ENCODE peak calls at places on chromosomes 2 and 18, in seven cellular contexts. D is effector memory CD4-positive, alpha-beta T cell; H is cardiac muscle cell; A is tibial nerve; Y is heart right ventricle; K is NT2/D1; B is SK-N-MC. E is an unnamed sample. For H3K36me3, the result is how much of the 10 kb centered on the place peaks cover.

GRCh38 chr18:35456181-35456850 is 41.4 kb downstream of the INO80C start:
- DNase-seq in K (no peak), H (peak), Y (no peak), B (no peak), D (no peak), A (no peak), E (no peak)

GRCh38 chr2:240789051-240789453 is 31.0 kb downstream of the KIF1A start:
- DNase-seq in H (no peak), B (no peak), K (no peak), Y (no peak), D (no peak), A (no peak), E (no peak)

GRCh38 chr18:36409779-36410178 is 112.3 kb downstream of the FHOD3 start:
- DNase-seq in B (no peak), Y (no peak), D (no peak), A (no peak), H (no peak), K (no peak), E (no peak)

GRCh38 chr18:45730832-45731545 is 7.0 kb downstream of the SLC14A1 start:
- DNase-seq in A (no peak), H (no peak), D (no peak), Y (no peak), K (no peak), B (no peak), E (no peak)

GRCh38 chr2:223026357-223027110 is 25.5 kb upstream of the KCNE4 start:
- DNase-seq in A (no peak), H (peak), B (no peak), K (no peak), D (no peak), Y (no peak), E (no peak)

GRCh38 chr2:3365219-3365618 is 12.4 kb downstream of the EIPR1 start:
- DNase-seq in Y (no peak), D (no peak), H (no peak), K (no peak), A (no peak), B (no peak), E (no peak)

GRCh38 chr2:33598472-33599174 is 476 bp downstream of the FAM98A start:
- DNase-seq in H (peak), K (no peak), Y (no peak), B (no peak), D (peak), A (peak), E (peak)

GRCh38 chr2:230714122-230714453 is 1.4 kb downstream of the CAB39 start:
- DNase-seq in K (no peak), D (peak), A (no peak), Y (no peak), H (peak), B (no peak), E (peak)

GRCh38 chr18:2433366-2433765 is 137.9 kb downstream of the METTL4 start:
- DNase-seq in B (no peak), D (no peak), A (no peak), Y (no peak), H (no peak), K (no peak), E (no peak)

GRCh38 chr18:43161528-43161927 is 46.0 kb upstream of the RIT2 start:
- DNase-seq in H (peak), A (no peak), B (no peak), D (no peak), K (no peak), Y (no peak), E (no peak)

GRCh38 chr18:10499230-10499629 is 26.6 kb upstream of the NAPG start:
- DNase-seq in Y (no peak), A (no peak), K (no peak), H (no peak), D (no peak), B (no peak), E (no peak)

GRCh38 chr2:144079808-144080207 is 440.1 kb downstream of the ZEB2 start:
- DNase-seq in D (no peak), B (no peak), A (no peak), K (no peak), H (no peak), Y (no peak), E (no peak)

GRCh38 chr2:163171786-163172549 is 333.4 kb upstream of the KCNH7 start:
- DNase-seq in D (no peak), B (no peak), K (peak), Y (no peak), H (peak), A (no peak), E (no peak)

GRCh38 chr18:48589797-48590519 is 51.1 kb downstream of the CTIF start:
- DNase-seq in Y (peak), B (no peak), H (no peak), K (no peak), D (no peak), A (no peak), E (no peak)

GRCh38 chr2:55151721-55152433 is 80.2 kb downstream of the CLHC1 start:
- DNase-seq in Y (no peak), B (no peak), D (no peak), A (no peak), H (no peak), K (no peak), E (no peak)

GRCh38 chr2:150549381-150549780 is 61.9 kb upstream of the RND3 start:
- DNase-seq in B (no peak), Y (no peak), K (no peak), A (no peak), H (no peak), D (no peak), E (no peak)

GRCh38 chr18:55326134-55326533 is 261.9 kb downstream of the TCF4 start:
- DNase-seq in H (no peak), A (no peak), K (no peak), B (no peak), Y (no peak), D (no peak), E (no peak)

GRCh38 chr2:36672199-36672598 is 24.3 kb upstream of the VIT start:
- DNase-seq in H (peak), K (no peak), B (peak), A (no peak), D (no peak), Y (no peak), E (no peak)

GRCh38 chr2:88831792-88832248 is 140.3 kb downstream of the RPIA start:
- DNase-seq in A (peak), Y (peak), D (no peak), B (no peak), K (peak), H (peak), E (no peak)

GRCh38 chr18:62554083-62554815 is 31.4 kb downstream of the ZCCHC2 start:
- DNase-seq in A (no peak), B (no peak), K (no peak), D (no peak), H (no peak), Y (no peak), E (no peak)

GRCh38 chr2:12839339-12839738 is 122.6 kb downstream of the TRIB2 start:
- DNase-seq in K (no peak), Y (no peak), A (no peak), B (no peak), D (no peak), H (no peak), E (no peak)

GRCh38 chr18:68438983-68439382 is 275.9 kb downstream of the TMX3 start:
- DNase-seq in Y (no peak), A (no peak), B (no peak), K (peak), D (no peak), H (peak), E (no peak)

GRCh38 chr2:97754690-97755346 is 41.4 kb downstream of the ZAP70 start:
- DNase-seq in H (no peak), K (no peak), Y (peak), D (no peak), B (no peak), A (no peak), E (no peak)
- H3K36me3 ChIP-seq in H (under half), K (under half), Y (half or more), D (under half), B (under half), A (under half), E (under half)

GRCh38 chr18:22871809-22872525 is 61.2 kb upstream of the RBBP8 start:
- DNase-seq in K (no peak), Y (no peak), B (no peak), D (no peak), A (no peak), H (peak), E (no peak)
- H3K4me3 ChIP-seq in K (no peak), Y (no peak), B (no peak), D (no peak), A (no peak), H (no peak), E (no peak)

DNA sequence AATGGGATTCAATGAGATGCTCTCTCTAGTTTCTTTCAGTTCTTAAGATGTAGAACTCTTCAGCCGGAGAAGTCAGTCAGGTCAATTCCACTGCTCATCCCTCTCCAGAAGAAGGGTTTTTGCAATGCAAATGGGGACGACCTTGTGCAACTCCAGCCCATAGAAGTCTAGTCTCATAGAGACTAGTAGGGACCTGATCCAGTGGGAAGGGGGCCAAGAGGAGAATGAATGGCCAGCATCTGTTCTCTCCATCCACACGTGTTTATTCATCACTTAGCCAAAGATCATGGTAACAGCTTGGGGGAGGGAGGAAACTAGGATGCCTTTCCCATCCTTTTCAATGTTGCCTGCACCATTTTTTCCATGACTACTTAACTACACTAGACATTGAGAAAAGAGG is 120.2 kb downstream of the LAMA3 start:
- DNase-seq in B (no peak), K (no peak), D (no peak), H (no peak), Y (no peak), A (no peak), E (no peak)
- H3K36me3 ChIP-seq in B (under half), K (under half), D (under half), H (under half), Y (under half), A (under half), E (under half)

GRCh38 chr2:9232886-9233285 is 26.3 kb downstream of the ASAP2 start:
- DNase-seq in Y (no peak), D (no peak), H (no peak), A (no peak), B (no peak), K (no peak), E (no peak)

GRCh38 chr2:9236867-9237266 is 30.3 kb downstream of the ASAP2 start:
- DNase-seq in B (no peak), H (no peak), D (no peak), Y (peak), A (no peak), K (no peak), E (no peak)

GRCh38 chr2:9235388-9236344 is 29.1 kb downstream of the ASAP2 start:
- DNase-seq in Y (no peak), D (no peak), K (no peak), A (no peak), H (peak), B (no peak), E (no peak)

GRCh38 chr2:9232166-9232479 is 25.5 kb downstream of the ASAP2 start:
- DNase-seq in K (no peak), A (no peak), D (no peak), Y (no peak), B (no peak), H (no peak), E (no peak)

DNA sequence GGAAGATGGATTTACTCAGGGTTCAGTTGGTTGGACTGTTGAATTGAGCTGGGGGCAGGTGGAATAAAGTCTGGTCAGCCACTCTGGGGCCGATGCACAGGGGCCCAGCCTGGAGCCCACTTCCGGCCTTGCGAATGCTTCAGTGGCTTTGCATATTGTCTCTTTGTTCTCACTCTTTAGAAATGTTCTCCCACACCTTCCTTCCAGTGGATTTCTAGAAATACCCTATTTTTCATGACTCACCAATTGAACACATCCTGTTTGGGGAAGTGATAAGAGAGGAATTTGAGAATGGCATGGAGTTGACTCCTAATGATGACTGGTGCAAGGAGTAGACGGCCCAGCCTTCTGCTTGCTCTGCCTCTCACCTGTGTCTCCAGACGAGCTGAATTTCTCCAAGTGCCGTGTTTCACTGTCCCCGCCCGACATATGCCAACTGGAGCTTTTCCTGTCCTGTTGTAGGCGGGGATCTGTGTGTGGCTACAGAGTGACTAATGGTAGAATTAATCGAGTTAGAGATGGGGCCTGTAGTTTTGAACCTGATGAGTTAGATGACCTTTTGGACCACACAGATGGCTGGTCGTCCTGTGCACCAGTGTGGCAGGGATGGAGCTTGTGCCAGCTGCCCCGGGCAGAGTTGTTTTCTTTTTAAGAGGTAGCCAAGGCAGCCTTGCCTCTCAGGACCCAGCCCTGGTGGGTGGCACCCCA is 28.2 kb downstream of the ASAP2 start:
- DNase-seq in A (no peak), D (no peak), H (peak), Y (no peak), B (no peak), K (no peak), E (no peak)
- H3K4me3 ChIP-seq in A (no peak), D (no peak), H (no peak), Y (no peak), B (no peak), K (no peak), E (no peak)

DNA sequence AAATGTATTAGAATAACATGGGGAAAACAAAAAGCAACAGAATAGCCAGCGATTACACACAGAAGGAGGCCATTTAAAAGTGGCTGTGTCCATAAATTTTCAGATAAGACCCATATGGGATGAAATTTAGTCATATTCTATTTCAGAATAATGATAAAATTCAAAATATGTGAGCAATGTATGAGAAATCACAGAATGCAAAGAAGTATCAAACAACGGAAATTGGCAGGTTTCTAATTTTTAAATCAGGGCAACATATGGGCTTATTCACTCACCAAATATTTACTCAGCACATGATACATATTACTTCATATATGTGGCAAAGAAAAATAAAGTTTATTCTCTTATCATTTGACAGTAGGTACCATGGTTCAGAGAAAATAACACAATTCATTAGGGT is 208.5 kb downstream of the GRB14 start:
- DNase-seq in B (no peak), H (no peak), A (no peak), D (no peak), Y (no peak), K (no peak), E (no peak)
- H3K36me3 ChIP-seq in B (under half), H (under half), A (under half), D (under half), Y (under half), K (under half), E (under half)

GRCh38 chr2:63785096-63785495 is 56.6 kb upstream of the UGP2 start:
- DNase-seq in Y (no peak), K (no peak), H (no peak), A (no peak), B (no peak), D (no peak), E (no peak)

GRCh38 chr2:63788070-63788469 is 53.6 kb upstream of the UGP2 start:
- DNase-seq in A (no peak), K (no peak), H (peak), Y (no peak), B (peak), D (no peak), E (no peak)

GRCh38 chr2:63790491-63790890 is 51.2 kb upstream of the UGP2 start:
- DNase-seq in H (peak), Y (no peak), B (no peak), A (no peak), K (no peak), D (no peak), E (no peak)

GRCh38 chr2:63789318-63790051 is 52.2 kb upstream of the UGP2 start:
- DNase-seq in B (peak), Y (no peak), K (no peak), H (peak), D (no peak), A (no peak), E (no peak)

DNA sequence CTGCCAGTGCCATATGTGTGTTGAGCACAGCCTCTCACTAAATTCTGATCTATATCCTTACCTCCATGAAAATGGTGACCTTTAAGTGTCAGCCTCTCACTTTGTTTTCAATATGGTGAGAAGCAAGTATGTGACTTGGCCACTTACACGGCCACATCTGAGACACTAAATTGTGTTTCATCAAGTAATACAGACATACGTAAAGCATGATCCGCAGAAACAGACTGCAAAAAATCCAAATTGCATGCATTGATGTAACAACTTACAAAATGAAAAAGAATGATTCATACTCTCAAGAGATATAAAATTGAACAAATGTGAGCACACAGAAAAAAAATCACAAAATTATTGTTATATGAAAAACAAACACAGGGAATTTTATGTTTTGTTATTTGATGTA is 55.2 kb upstream of the UGP2 start:
- DNase-seq in K (no peak), B (no peak), H (peak), A (no peak), D (no peak), Y (no peak), E (no peak)
- H3K4me3 ChIP-seq in K (no peak), B (no peak), H (no peak), A (no peak), D (no peak), Y (no peak), E (no peak)

GRCh38 chr2:96599941-96600340 is 38.2 kb downstream of the KANSL3 start:
- DNase-seq in Y (no peak), K (no peak), H (no peak), A (no peak), B (no peak), D (no peak), E (no peak)

GRCh38 chr2:96604104-96604503 is 34.0 kb downstream of the KANSL3 start:
- DNase-seq in B (no peak), A (no peak), H (no peak), K (no peak), D (no peak), Y (no peak), E (no peak)

GRCh38 chr2:96602330-96602823 is 35.7 kb downstream of the KANSL3 start:
- DNase-seq in K (no peak), B (no peak), A (no peak), H (no peak), Y (no peak), D (no peak), E (no peak)

GRCh38 chr2:96596596-96596995 is 41.5 kb downstream of the KANSL3 start:
- DNase-seq in Y (no peak), A (no peak), H (no peak), D (no peak), K (no peak), B (no peak), E (no peak)

DNA sequence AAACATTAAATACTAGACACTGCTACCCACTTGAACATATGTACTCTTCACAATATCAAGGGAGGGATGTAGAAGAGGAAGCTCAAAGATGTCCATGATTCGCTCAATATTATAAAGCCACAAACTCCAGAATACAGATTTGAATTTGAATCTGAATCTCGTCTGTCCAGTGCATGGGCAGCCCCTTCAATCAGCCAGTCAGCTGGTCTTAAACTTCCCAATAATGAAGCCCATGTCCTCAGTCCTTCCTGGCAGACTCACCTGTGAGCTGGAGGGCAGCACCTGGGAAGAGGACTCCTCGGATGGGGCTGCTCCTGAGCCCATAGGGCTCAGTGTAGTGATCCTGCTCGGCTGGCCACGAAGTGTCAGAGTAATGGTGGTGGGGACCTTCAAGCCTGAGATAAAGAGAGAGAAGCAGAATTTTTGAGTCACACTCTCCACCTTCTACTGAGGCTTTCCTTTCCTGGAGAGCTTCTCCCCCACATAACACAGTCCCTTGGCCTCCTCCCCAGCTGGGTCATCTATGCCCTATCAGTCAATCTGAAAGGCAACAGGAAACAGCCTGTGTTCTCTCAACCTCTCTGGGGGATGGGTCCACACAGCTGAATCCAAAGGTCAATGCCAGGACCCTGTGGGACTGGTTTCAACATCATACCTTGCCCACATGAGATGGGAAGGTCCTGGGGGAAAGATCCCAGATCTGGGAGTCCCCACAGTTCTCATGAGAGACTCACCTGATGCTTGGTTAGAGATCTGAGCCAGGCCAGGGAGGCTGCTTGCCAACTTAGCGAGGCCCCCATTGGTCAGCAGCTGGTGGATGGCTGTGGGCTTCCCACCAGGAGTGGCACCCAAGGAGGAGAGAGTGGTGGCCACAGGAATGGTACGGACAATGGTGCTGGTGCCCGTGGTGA is 36.5 kb downstream of the KANSL3 start:
- DNase-seq in D (no peak), A (no peak), B (no peak), Y (no peak), K (no peak), H (no peak), E (no peak)
- H3K36me3 ChIP-seq in D (half or more), A (under half), B (half or more), Y (half or more), K (half or more), H (half or more), E (half or more)

DNA sequence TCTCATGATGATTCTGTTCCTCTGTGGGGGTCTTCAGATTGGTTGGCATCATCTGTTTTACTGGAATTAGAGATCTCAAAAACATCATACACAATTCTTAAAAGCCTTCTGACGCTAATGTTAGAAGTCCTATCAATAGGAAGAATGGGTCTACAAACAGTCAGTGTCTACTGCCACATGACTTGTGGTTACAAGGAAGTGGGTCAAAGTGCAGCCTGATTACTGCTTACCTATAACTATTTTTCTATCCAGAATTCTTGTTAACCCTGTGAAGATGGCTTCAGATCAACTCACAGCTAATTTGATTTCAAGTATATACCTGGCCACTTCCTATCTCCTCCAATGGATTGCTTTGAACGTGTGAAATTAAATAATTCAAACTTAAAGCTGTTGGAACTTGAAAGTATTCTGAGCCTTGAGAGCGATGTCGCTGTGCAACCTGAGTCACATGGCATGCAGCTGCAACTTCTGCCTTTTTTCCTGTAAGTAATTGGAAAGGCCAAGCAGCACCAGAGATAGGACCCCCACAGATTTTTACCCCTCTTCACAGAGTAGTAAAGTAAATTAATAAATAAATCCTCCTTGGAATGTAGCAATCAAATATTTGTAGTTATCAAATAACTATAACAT is 3.0 kb upstream of the RNF149 start:
- DNase-seq in D (no peak), Y (no peak), H (no peak), K (no peak), A (no peak), B (no peak), E (peak)
- H3K4me3 ChIP-seq in D (no peak), Y (no peak), H (no peak), K (no peak), A (no peak), B (no peak), E (no peak)

E was measured in CD4-positive, alpha-beta memory T cell.